ENCODE peak calls at places on chromosome 2, in seven cellular contexts. X is uterus, M is hepatocyte, Y is HCT116, S is Caco-2, H is IMR-90, T is cardiac muscle cell. O is an unnamed sample. For H3K4me1, the result is how much of the 10 kb centered on the place peaks cover.

GRCh38 chr2:215900203-215900611 is 113.1 kb downstream of the MREG start:
- DNase-seq in T (peak), X (no peak), S (no peak), Y (no peak), M (peak), H (peak), O (peak)

GRCh38 chr2:44941551-44942234 is at the start of gene SIX3:
- DNase-seq in M (no peak), H (no peak), T (no peak), S (no peak), Y (peak), X (no peak), O (no peak)

GRCh38 chr2:20674974-20675679 is 8.2 kb downstream of the GDF7 start:
- DNase-seq in Y (no peak), T (peak), H (peak), X (peak), S (no peak), M (peak), O (no peak)

GRCh38 chr2:12105180-12105579 is 358.7 kb downstream of the LPIN1 start:
- DNase-seq in H (no peak), X (no peak), M (no peak), T (no peak), Y (no peak), S (no peak), O (no peak)

GRCh38 chr2:65277791-65278449 is 50.3 kb downstream of the ACTR2 start:
- DNase-seq in H (peak), T (no peak), Y (no peak), S (no peak), X (no peak), M (no peak), O (no peak)

GRCh38 chr2:212646698-212647097 is 108.1 kb upstream of the ERBB4 start:
- DNase-seq in S (no peak), T (no peak), H (peak), X (no peak), Y (no peak), M (no peak), O (peak)

GRCh38 chr2:31586230-31586629 is 5.5 kb upstream of the SRD5A2 start:
- DNase-seq in X (no peak), M (no peak), Y (no peak), S (no peak), H (no peak), T (no peak), O (no peak)

GRCh38 chr2:119253114-119253702 is 29.6 kb downstream of the STEAP3 start:
- DNase-seq in S (no peak), H (peak), Y (peak), T (peak), M (no peak), X (no peak), O (no peak)

GRCh38 chr2:134250840-134251461 is 2.9 kb upstream of the MGAT5 start:
- DNase-seq in M (no peak), T (no peak), Y (no peak), X (no peak), S (no peak), H (no peak), O (no peak)

GRCh38 chr2:65420712-65421431 is 11.5 kb downstream of the SPRED2 start:
- DNase-seq in S (peak), H (peak), Y (no peak), X (no peak), T (peak), M (no peak), O (peak)

GRCh38 chr2:201254331-201254730 is 6.0 kb upstream of the CASP8 start:
- DNase-seq in T (peak), M (no peak), S (no peak), Y (no peak), H (peak), X (no peak), O (no peak)

GRCh38 chr2:221567231-221567760 is 4.8 kb downstream of the EPHA4 start:
- DNase-seq in M (no peak), X (no peak), S (no peak), H (no peak), T (no peak), Y (no peak), O (no peak)

GRCh38 chr2:224417361-224417729 is 15.4 kb upstream of the FAM124B start:
- DNase-seq in Y (no peak), S (no peak), M (no peak), H (no peak), T (no peak), X (no peak), O (no peak)

GRCh38 chr2:196131384-196131861 is 40.0 kb downstream of the STK17B start:
- DNase-seq in T (peak), Y (peak), S (peak), H (peak), M (peak), X (no peak), O (peak)

GRCh38 chr2:42770288-42771131 is 6.6 kb upstream of the OXER1 start:
- DNase-seq in H (peak), M (peak), Y (peak), S (no peak), T (peak), X (no peak), O (no peak)
- TF ChIP-seq CTCF in H (peak), M (peak), Y (peak), S (peak), T (peak), X (no peak), O (peak)

GRCh38 chr2:233334915-233335314 is 19.4 kb upstream of the DGKD start:
- DNase-seq in Y (no peak), H (no peak), M (no peak), S (no peak), X (no peak), T (no peak), O (no peak)
- H3K4me1 ChIP-seq in Y (under half), H (under half), M (under half), S (under half), X (under half), T (under half), O (under half)

GRCh38 chr2:46751897-46752296 is 163.7 kb downstream of the MCFD2 start:
- DNase-seq in H (no peak), X (no peak), Y (no peak), S (no peak), M (no peak), T (no peak), O (no peak)
- TF ChIP-seq CTCF in H (no peak), X (no peak), Y (no peak), S (no peak), M (no peak), T (no peak), O (no peak)

DNA sequence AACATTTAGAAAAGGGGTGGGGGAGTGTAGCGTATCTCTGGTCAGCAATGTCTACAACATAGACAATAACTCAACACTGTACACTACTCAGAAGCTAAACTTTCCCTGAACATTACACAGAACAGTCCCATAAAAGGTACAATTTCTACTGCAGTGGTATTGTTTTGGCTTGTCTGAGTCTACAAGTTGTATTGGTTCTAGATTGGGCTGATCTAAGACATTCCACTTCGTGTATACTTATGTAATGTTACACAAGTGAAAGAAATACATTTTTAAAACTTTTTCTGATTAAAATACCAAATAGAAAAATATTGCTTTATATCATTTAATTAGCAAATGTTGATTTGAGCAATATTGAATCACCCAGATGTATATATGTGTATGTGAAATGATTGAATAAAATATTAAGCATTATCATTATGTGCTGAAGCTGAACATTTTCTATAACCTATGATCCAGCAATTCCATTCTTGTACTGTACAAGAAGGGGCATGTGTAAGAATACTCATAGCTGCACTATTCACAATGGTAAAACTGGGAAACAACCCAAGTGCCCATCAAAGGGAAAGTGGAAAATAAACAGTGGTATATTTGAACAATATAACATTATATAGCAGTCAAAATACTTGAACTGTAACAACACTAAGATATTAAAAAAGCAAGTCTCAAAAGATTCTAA is 52.4 kb downstream of the VSNL1 start:
- DNase-seq in S (no peak), X (no peak), T (no peak), Y (no peak), H (no peak), M (no peak), O (peak)
- H3K4me1 ChIP-seq in S (under half), X (under half), T (under half), Y (under half), H (under half), M (under half), O (half or more)

GRCh38 chr2:52974127-52974526 is 793.5 kb upstream of the CHAC2 start:
- DNase-seq in T (no peak), H (no peak), X (no peak), Y (no peak), M (no peak), S (no peak), O (no peak)

GRCh38 chr2:52976132-52976949 is 791.3 kb upstream of the CHAC2 start:
- DNase-seq in X (no peak), H (peak), Y (peak), S (peak), T (peak), M (peak), O (peak)
- TF ChIP-seq CTCF in X (no peak), H (peak), Y (peak), S (peak), T (peak), M (peak), O (peak)